ENCODE peak calls at places on chromosomes 7 and 10, in five cellular contexts. B, O, Z, R and F are unnamed samples. For H3K27me3, the result is how much of the 10 kb centered on the place peaks cover.

GRCh38 chr10:70445718-70446485 is 4.4 kb upstream of the NODAL start:
- DNase-seq in O (peak), Z (no peak), B (no peak), R (no peak), F (no peak)

GRCh38 chr10:3482200-3482993 is 302.6 kb downstream of the KLF6 start:
- DNase-seq in Z (no peak), R (no peak), B (peak), O (peak), F (peak)

GRCh38 chr7:133044722-133045473 is 37.0 kb downstream of the CHCHD3 start:
- DNase-seq in B (no peak), Z (no peak), R (no peak), O (peak), F (no peak)

GRCh38 chr10:99013885-99014284 is 221.8 kb downstream of the HPSE2 start:
- DNase-seq in B (no peak), Z (no peak), O (no peak), R (no peak), F (no peak)

GRCh38 chr10:75399461-75400162 is 2.0 kb downstream of the ZNF503 start:
- DNase-seq in O (peak), B (peak), Z (peak), R (peak), F (peak)

GRCh38 chr7:26930845-26931244 is 66.5 kb upstream of the SKAP2 start:
- DNase-seq in B (no peak), R (no peak), O (no peak), Z (no peak), F (no peak)

GRCh38 chr10:104077282-104078151 is 8.2 kb downstream of the COL17A1 start:
- DNase-seq in R (no peak), O (peak), Z (no peak), B (no peak), F (no peak)

GRCh38 chr10:5402798-5403197 is 1.8 kb downstream of the TUBAL3 start:
- DNase-seq in R (no peak), Z (no peak), O (no peak), B (no peak), F (peak)

GRCh38 chr10:120365872-120366271 is 91.2 kb upstream of the PLPP4 start:
- DNase-seq in B (no peak), R (no peak), Z (no peak), O (no peak), F (no peak)

GRCh38 chr10:86899128-86899527 is 58.3 kb downstream of the MMRN2 start:
- DNase-seq in B (no peak), Z (no peak), O (peak), R (no peak), F (no peak)

GRCh38 chr10:35481421-35481820 is 123.7 kb upstream of the GJD4 start:
- DNase-seq in R (no peak), O (no peak), Z (no peak), B (no peak), F (no peak)

GRCh38 chr10:118585794-118586193 is 9.7 kb downstream of the PRLHR start:
- DNase-seq in Z (no peak), R (no peak), B (no peak), O (no peak), F (no peak)

GRCh38 chr10:5723692-5724091 is 39.1 kb downstream of the TASOR2 start:
- DNase-seq in R (no peak), Z (no peak), B (no peak), O (no peak), F (no peak)

GRCh38 chr7:46163245-46163644 is 242.2 kb upstream of the IGFBP3 start:
- DNase-seq in O (no peak), B (no peak), R (no peak), Z (no peak), F (no peak)

GRCh38 chr7:27156508-27156898 is at the start of gene HOXA7:
- DNase-seq in Z (no peak), B (no peak), R (no peak), O (no peak), F (peak)

GRCh38 chr7:157834501-157835143 is 497.8 kb downstream of the DNAJB6 start:
- DNase-seq in B (no peak), R (no peak), O (no peak), Z (peak), F (no peak)

GRCh38 chr7:48617988-48618387 is 306.4 kb upstream of the CDC14C start:
- DNase-seq in B (no peak), R (no peak), O (no peak), Z (no peak), F (no peak)

GRCh38 chr10:80702143-80702542 is 164.4 kb downstream of the SH2D4B start:
- DNase-seq in R (no peak), Z (no peak), O (no peak), B (peak), F (no peak)

GRCh38 chr10:133354672-133355240 is 3.1 kb downstream of the FUOM start:
- DNase-seq in Z (no peak), R (no peak), O (no peak), B (no peak), F (no peak)

GRCh38 chr7:51351661-51352060 is 35.1 kb upstream of the COBL start:
- DNase-seq in Z (no peak), B (no peak), R (no peak), O (no peak), F (no peak)

GRCh38 chr7:88040694-88041093 is 106.6 kb downstream of the ADAM22 start:
- DNase-seq in O (peak), R (no peak), Z (no peak), B (no peak), F (no peak)

GRCh38 chr10:31977440-31978157 is 49.0 kb upstream of the ARHGAP12 start:
- DNase-seq in Z (no peak), R (no peak), O (peak), B (no peak), F (no peak)

GRCh38 chr7:33059635-33060034 is 2.9 kb downstream of the NT5C3A start:
- DNase-seq in O (no peak), R (no peak), Z (no peak), B (no peak), F (no peak)

GRCh38 chr7:151759591-151760042 is 117.3 kb downstream of the PRKAG2 start:
- DNase-seq in Z (no peak), B (no peak), O (peak), R (peak), F (peak)

GRCh38 chr10:52326382-52326781 is 12.3 kb downstream of the DKK1 start:
- DNase-seq in B (no peak), R (no peak), Z (no peak), O (peak), F (no peak)

GRCh38 chr7:101590663-101591435 is 38.2 kb downstream of the MYL10 start:
- DNase-seq in Z (no peak), B (no peak), O (no peak), R (no peak), F (no peak)

GRCh38 chr10:15879663-15880062 is 19.4 kb upstream of the MINDY3 start:
- DNase-seq in O (peak), Z (no peak), R (no peak), B (no peak), F (no peak)

GRCh38 chr7:77537595-77538185 is 595 bp downstream of the PTPN12 start:
- DNase-seq in R (peak), O (no peak), Z (peak), B (peak), F (peak)

GRCh38 chr7:75967055-75967454 is 27.3 kb downstream of the TMEM120A start:
- DNase-seq in O (no peak), R (no peak), B (peak), Z (no peak), F (no peak)

GRCh38 chr10:64574371-64574770 is 1053.2 kb downstream of the REEP3 start:
- DNase-seq in R (no peak), O (no peak), B (no peak), Z (no peak), F (no peak)

GRCh38 chr10:19843487-19843886 is 27.3 kb downstream of the PLXDC2 start:
- DNase-seq in R (no peak), Z (no peak), O (no peak), B (no peak), F (no peak)

GRCh38 chr7:17497549-17498193 is 199.2 kb downstream of the AHR start:
- DNase-seq in R (no peak), Z (no peak), B (no peak), O (no peak), F (no peak)

DNA sequence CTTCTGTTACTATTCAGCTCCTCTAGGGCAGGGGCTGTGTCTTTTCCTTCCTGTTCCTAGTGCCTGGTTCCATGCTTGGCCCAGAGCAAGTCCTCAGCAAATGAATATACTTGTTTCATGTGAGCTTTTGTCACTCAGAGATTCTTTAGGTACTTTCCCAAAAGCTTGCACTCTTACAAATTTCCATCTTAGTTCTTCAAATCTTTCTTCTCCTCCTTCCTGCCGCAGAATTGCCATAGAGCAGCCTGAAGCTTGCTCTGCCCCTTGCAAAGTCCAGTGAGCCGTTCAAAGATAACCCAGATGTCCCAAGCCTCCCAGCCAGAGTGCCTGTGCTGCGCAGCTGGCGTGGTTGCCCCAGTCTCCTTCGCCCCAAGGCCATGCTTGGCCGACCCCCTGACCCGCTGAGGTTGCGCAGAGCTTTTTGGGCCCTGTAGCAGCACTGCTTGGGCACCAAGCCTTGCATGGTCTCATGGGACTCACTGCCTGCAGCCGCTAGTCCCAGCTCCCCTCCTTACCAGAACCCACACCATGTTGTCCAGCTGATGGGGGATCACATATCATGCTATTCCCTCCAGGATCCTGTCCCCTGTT is 20.7 kb downstream of the CHST3 start:
- DNase-seq in Z (peak), B (no peak), O (no peak), R (no peak), F (no peak)
- H3K27ac ChIP-seq in Z (peak), B (peak), O (no peak), R (no peak), F (peak)

GRCh38 chr7:96203781-96204180 is 118.1 kb downstream of the SLC25A13 start:
- DNase-seq in Z (no peak), B (no peak), O (no peak), R (no peak), F (no peak)
- H3K27me3 ChIP-seq in Z (under half), B (under half), O (under half), R (under half), F (under half)

DNA sequence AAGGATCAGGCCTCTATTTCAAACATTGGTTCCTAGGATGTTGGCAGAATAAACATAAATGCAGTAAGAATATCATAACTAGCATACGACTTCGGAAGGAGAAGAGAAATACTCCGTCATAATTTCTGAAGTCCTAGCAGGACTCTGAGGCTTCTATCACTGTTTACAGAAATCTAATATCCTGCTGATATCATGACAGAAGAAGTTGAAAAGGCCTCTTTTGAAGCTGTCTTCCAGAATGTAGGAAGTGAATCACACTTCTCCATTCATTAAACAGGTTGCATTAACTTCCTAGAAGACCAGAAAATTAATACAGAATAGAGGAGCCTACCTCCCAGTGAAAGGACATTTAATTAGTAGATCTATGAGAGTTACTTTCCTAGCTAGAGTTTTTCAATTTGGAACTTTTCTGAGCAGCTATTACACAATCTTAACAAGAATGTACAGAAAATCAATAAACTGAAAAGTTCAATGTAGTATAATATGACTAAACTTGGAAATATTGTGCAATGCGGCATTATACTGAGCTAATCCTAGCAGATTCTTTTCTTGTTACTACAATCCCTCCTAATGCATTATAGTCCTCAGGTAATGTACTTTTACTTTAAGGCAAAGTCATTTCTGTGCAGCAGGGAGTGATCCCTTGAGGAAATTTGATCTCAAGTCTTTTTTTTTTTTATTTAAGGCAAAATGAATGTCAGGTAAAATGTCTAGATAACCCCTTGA is 622.6 kb upstream of the CELF2 start:
- DNase-seq in R (no peak), B (no peak), Z (no peak), O (no peak), F (no peak)
- H3K27ac ChIP-seq in R (no peak), B (no peak), Z (no peak), O (no peak), F (no peak)

DNA sequence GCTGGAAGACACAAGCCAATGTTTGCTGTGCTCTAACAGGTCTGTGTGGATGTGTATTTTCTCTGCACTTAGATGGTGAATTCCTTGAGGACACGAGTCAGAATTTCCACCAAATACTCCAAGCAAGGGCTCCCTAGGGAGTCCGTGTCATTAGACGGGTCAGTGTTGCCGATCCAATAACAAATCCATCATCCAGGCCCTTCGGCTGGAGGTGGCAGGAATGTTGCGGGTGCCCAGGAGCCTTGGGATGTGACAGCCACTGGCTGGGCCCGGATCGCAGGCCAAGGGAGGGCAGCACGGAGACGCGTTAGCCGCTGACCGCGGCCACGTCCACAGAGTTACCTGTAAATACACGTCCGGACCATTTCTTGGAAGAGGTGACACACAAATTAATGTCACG is 186.8 kb downstream of the WDR37 start:
- DNase-seq in R (no peak), B (no peak), O (peak), Z (no peak), F (no peak)
- H3K27me3 ChIP-seq in R (under half), B (under half), O (under half), Z (under half), F (under half)

GRCh38 chr10:91901784-91902677 is 7.3 kb downstream of the FGFBP3 start:
- DNase-seq in B (no peak), O (peak), R (peak), Z (no peak), F (no peak)
- H3K27ac ChIP-seq in B (no peak), O (no peak), R (no peak), Z (peak), F (no peak)

GRCh38 chr10:14173391-14173705 is 157.4 kb downstream of the FRMD4A start:
- DNase-seq in B (no peak), Z (no peak), O (no peak), R (no peak), F (no peak)
- H3K27me3 ChIP-seq in B (under half), Z (under half), O (under half), R (under half), F (half or more)

GRCh38 chr10:77587424-77587806 is 50.2 kb downstream of the KCNMA1 start:
- DNase-seq in B (no peak), R (no peak), Z (no peak), O (no peak), F (no peak)
- H3K27ac ChIP-seq in B (peak), R (no peak), Z (peak), O (no peak), F (peak)

GRCh38 chr7:30974605-30975256 is 11.0 kb downstream of the GHRHR start:
- DNase-seq in R (no peak), B (no peak), O (peak), Z (peak), F (peak)
- H3K27me3 ChIP-seq in R (under half), B (under half), O (under half), Z (under half), F (under half)

GRCh38 chr10:95478185-95478584 is 83.0 kb downstream of the SORBS1 start:
- DNase-seq in B (no peak), Z (no peak), R (no peak), O (no peak), F (no peak)
- H3K27ac ChIP-seq in B (peak), Z (peak), R (no peak), O (no peak), F (peak)